ENCODE peak calls at places on chromosomes 1 and 21, in seven cellular contexts. One of them, this sample, is unnamed.

GRCh38 chr1:38062361-38063288 is 16.0 kb upstream of the POU3F1 start:
- DNase-seq in fibroblast of lung: no peak
- DNase-seq in Peyer's patch: no peak
- DNase-seq in GM13977: no peak
- DNase-seq in GM23338: no peak
- DNase-seq in body of pancreas: no peak
- DNase-seq in nephron progenitor cell: no peak
- DNase-seq in this sample: no peak

GRCh38 chr1:173798078-173798477 is 26.4 kb upstream of the DARS2 start:
- DNase-seq in fibroblast of lung: no peak
- DNase-seq in Peyer's patch: no peak
- DNase-seq in GM13977: no peak
- DNase-seq in GM23338: no peak
- DNase-seq in body of pancreas: no peak
- DNase-seq in nephron progenitor cell: no peak
- DNase-seq in this sample: no peak

GRCh38 chr1:175600721-175601440 is 142.5 kb downstream of the TNR start:
- DNase-seq in fibroblast of lung: no peak
- DNase-seq in Peyer's patch: peak; percentile 61
- DNase-seq in GM13977: peak; percentile 72
- DNase-seq in GM23338: no peak
- DNase-seq in body of pancreas: no peak
- DNase-seq in nephron progenitor cell: no peak
- DNase-seq in this sample: no peak

GRCh38 chr21:37784591-37785318 is 131.5 kb downstream of the KCNJ6 start:
- DNase-seq in fibroblast of lung: no peak
- DNase-seq in Peyer's patch: no peak
- DNase-seq in GM13977: no peak
- DNase-seq in GM23338: no peak
- DNase-seq in body of pancreas: no peak
- DNase-seq in nephron progenitor cell: no peak
- DNase-seq in this sample: peak; percentile 29

GRCh38 chr1:42815938-42816599 is 853 bp upstream of the ERMAP start:
- DNase-seq in fibroblast of lung: peak; percentile 11
- DNase-seq in Peyer's patch: no peak
- DNase-seq in GM13977: peak; percentile 18
- DNase-seq in GM23338: no peak
- DNase-seq in body of pancreas: no peak
- DNase-seq in nephron progenitor cell: no peak
- DNase-seq in this sample: peak; percentile 28

GRCh38 chr1:113146242-113147072 is 73.5 kb downstream of the LRIG2 start:
- DNase-seq in fibroblast of lung: no peak
- DNase-seq in Peyer's patch: no peak
- DNase-seq in GM13977: no peak
- DNase-seq in GM23338: no peak
- DNase-seq in body of pancreas: no peak
- DNase-seq in nephron progenitor cell: no peak
- DNase-seq in this sample: peak; percentile 70

GRCh38 chr1:112937495-112937894 is 18.5 kb downstream of the SLC16A1 start:
- DNase-seq in fibroblast of lung: no peak
- DNase-seq in Peyer's patch: no peak
- DNase-seq in GM13977: no peak
- DNase-seq in GM23338: peak; percentile 34
- DNase-seq in body of pancreas: no peak
- DNase-seq in nephron progenitor cell: no peak
- DNase-seq in this sample: no peak

GRCh38 chr21:29436143-29436542 is 137.4 kb downstream of the BACH1 start:
- DNase-seq in fibroblast of lung: peak; percentile 59
- DNase-seq in Peyer's patch: peak; percentile 29
- DNase-seq in GM13977: no peak
- DNase-seq in GM23338: peak; percentile 18
- DNase-seq in body of pancreas: no peak
- DNase-seq in nephron progenitor cell: no peak
- DNase-seq in this sample: no peak

GRCh38 chr1:30381671-30382365 is 341.6 kb downstream of the MATN1 start:
- DNase-seq in fibroblast of lung: no peak
- DNase-seq in Peyer's patch: no peak
- DNase-seq in GM13977: no peak
- DNase-seq in GM23338: no peak
- DNase-seq in body of pancreas: no peak
- DNase-seq in nephron progenitor cell: no peak
- DNase-seq in this sample: no peak

GRCh38 chr1:35452086-35452485 is 105.1 kb downstream of the KIAA0319L start:
- DNase-seq in fibroblast of lung: peak; percentile 93
- DNase-seq in Peyer's patch: no peak
- DNase-seq in GM13977: no peak
- DNase-seq in GM23338: peak; percentile 10
- DNase-seq in body of pancreas: no peak
- DNase-seq in nephron progenitor cell: no peak
- DNase-seq in this sample: peak; percentile 83
- TF ChIP-seq CTCF in fibroblast of lung: peak; percentile 11
- TF ChIP-seq CTCF in Peyer's patch: peak; percentile 10
- TF ChIP-seq CTCF in GM13977: no peak
- TF ChIP-seq CTCF in GM23338: no peak
- TF ChIP-seq CTCF in body of pancreas: peak; percentile 5
- TF ChIP-seq CTCF in nephron progenitor cell: no peak
- TF ChIP-seq CTCF in this sample: peak; percentile 34

DNA sequence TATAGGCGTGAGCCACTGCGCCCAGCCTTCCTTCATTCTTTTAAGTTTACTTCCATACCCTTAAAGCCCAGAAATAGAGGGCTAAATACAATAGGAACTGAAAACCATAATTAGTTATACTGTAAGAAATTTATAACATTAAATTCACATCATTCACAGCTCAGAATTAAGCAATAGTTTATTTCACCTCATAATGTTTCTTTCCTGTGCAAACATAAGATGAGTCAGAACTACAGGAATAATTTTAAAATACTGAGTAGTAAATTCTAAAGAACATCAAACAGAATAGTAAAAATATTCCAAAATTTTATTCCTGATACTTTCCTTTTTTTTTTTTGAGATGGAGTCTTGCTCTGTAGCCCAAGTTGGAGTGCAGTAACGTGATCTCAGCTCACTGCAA is 24.1 kb downstream of the POGZ start:
- DNase-seq in fibroblast of lung: peak; percentile 42
- DNase-seq in Peyer's patch: no peak
- DNase-seq in GM13977: no peak
- DNase-seq in GM23338: no peak
- DNase-seq in body of pancreas: no peak
- DNase-seq in nephron progenitor cell: no peak
- DNase-seq in this sample: no peak
- TF ChIP-seq CTCF in fibroblast of lung: no peak
- TF ChIP-seq CTCF in Peyer's patch: no peak
- TF ChIP-seq CTCF in GM13977: no peak
- TF ChIP-seq CTCF in GM23338: no peak
- TF ChIP-seq CTCF in body of pancreas: no peak
- TF ChIP-seq CTCF in nephron progenitor cell: no peak
- TF ChIP-seq CTCF in this sample: no peak

GRCh38 chr1:177351361-177352108 is 180.8 kb downstream of the BRINP2 start:
- DNase-seq in fibroblast of lung: peak; percentile 81
- DNase-seq in Peyer's patch: no peak
- DNase-seq in GM13977: no peak
- DNase-seq in GM23338: peak; percentile 39
- DNase-seq in body of pancreas: no peak
- DNase-seq in nephron progenitor cell: peak; percentile 64
- DNase-seq in this sample: peak; percentile 16

GRCh38 chr1:177360791-177361190 is 190.0 kb downstream of the BRINP2 start:
- DNase-seq in fibroblast of lung: no peak
- DNase-seq in Peyer's patch: no peak
- DNase-seq in GM13977: no peak
- DNase-seq in GM23338: no peak
- DNase-seq in body of pancreas: no peak
- DNase-seq in nephron progenitor cell: no peak
- DNase-seq in this sample: no peak

GRCh38 chr1:177354247-177354646 is 183.5 kb downstream of the BRINP2 start:
- DNase-seq in fibroblast of lung: no peak
- DNase-seq in Peyer's patch: no peak
- DNase-seq in GM13977: no peak
- DNase-seq in GM23338: no peak
- DNase-seq in body of pancreas: no peak
- DNase-seq in nephron progenitor cell: no peak
- DNase-seq in this sample: no peak

DNA sequence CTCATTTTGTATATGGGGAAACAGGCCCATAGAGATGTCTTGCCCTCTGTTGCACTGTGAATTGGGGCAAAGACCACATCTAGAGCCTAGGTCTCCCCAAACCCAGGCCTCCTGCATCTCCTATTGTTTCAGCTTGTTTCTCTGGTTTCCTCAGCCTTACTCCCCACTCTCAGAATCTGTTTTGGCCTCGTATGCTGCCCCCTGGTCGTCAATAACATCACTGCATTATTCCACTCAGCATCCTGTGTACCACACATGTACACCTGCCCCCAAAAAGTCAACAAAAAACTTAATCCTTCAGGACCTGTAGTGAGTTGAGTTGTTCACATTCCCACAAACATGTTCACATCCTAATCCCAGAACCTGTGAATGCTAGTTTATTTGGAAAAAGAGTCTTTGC is 184.8 kb downstream of the BRINP2 start:
- DNase-seq in fibroblast of lung: peak; percentile 47
- DNase-seq in Peyer's patch: no peak
- DNase-seq in GM13977: peak; percentile 11
- DNase-seq in GM23338: peak; percentile 53
- DNase-seq in body of pancreas: peak; percentile 13
- DNase-seq in nephron progenitor cell: peak; percentile 42
- DNase-seq in this sample: peak; percentile 52
- TF ChIP-seq CTCF in fibroblast of lung: peak; percentile 71
- TF ChIP-seq CTCF in Peyer's patch: peak; percentile 51
- TF ChIP-seq CTCF in GM13977: peak; percentile 34
- TF ChIP-seq CTCF in GM23338: peak; percentile 69
- TF ChIP-seq CTCF in body of pancreas: peak; percentile 51
- TF ChIP-seq CTCF in nephron progenitor cell: peak; percentile 58
- TF ChIP-seq CTCF in this sample: peak; percentile 70

GRCh38 chr1:93080424-93080823 is 1.3 kb downstream of the MTF2 start:
- DNase-seq in fibroblast of lung: peak; percentile 84
- DNase-seq in Peyer's patch: no peak
- DNase-seq in GM13977: peak; percentile 79
- DNase-seq in GM23338: peak; percentile 73
- DNase-seq in body of pancreas: no peak
- DNase-seq in nephron progenitor cell: no peak
- DNase-seq in this sample: peak; percentile 92
- TF ChIP-seq CTCF in fibroblast of lung: peak; percentile 61
- TF ChIP-seq CTCF in Peyer's patch: peak; percentile 85
- TF ChIP-seq CTCF in GM13977: peak; percentile 68
- TF ChIP-seq CTCF in GM23338: peak; percentile 35
- TF ChIP-seq CTCF in body of pancreas: peak; percentile 53
- TF ChIP-seq CTCF in nephron progenitor cell: no peak
- TF ChIP-seq CTCF in this sample: peak; percentile 60

DNA sequence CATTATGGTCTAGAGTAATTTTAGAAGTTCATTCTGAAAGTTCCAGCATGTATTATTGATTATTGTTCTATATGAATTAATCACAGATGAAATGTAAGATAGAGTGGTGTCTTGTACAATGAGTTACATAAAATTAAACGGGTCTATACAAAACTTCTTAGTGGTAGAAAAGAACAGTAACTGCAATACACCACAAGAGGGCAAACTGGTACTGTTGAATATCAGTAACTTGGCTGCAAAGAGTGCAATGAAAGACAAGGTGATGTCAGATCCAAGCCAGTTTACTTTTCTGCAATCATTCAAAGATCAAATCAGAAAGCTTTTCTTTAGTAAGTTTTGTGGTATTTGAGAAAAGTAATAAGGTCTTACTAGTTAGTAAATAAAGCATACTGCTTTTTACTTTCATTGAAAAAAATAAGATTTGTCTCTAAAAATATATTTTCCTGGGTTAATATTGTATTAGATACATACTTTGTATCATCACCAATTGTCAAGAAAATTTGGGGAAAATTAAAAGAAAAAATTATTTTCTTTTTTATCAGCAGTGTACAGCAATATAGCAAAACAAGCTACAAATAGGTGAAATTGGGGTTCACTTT is 66.4 kb upstream of the BTG3 start:
- DNase-seq in fibroblast of lung: peak; percentile 83
- DNase-seq in Peyer's patch: no peak
- DNase-seq in GM13977: peak; percentile 69
- DNase-seq in GM23338: peak; percentile 76
- DNase-seq in body of pancreas: no peak
- DNase-seq in nephron progenitor cell: no peak
- DNase-seq in this sample: peak; percentile 91
- TF ChIP-seq CTCF in fibroblast of lung: peak; percentile 76
- TF ChIP-seq CTCF in Peyer's patch: peak; percentile 94
- TF ChIP-seq CTCF in GM13977: peak; percentile 79
- TF ChIP-seq CTCF in GM23338: peak; percentile 79
- TF ChIP-seq CTCF in body of pancreas: peak; percentile 89
- TF ChIP-seq CTCF in nephron progenitor cell: peak; percentile 83
- TF ChIP-seq CTCF in this sample: peak; percentile 79

GRCh38 chr1:234111458-234112142 is 207.1 kb downstream of the SLC35F3 start:
- DNase-seq in fibroblast of lung: peak; percentile 2
- DNase-seq in Peyer's patch: no peak
- DNase-seq in GM13977: no peak
- DNase-seq in GM23338: peak; percentile 87
- DNase-seq in body of pancreas: peak; percentile 11
- DNase-seq in nephron progenitor cell: peak; percentile 63
- DNase-seq in this sample: peak; percentile 10
- TF ChIP-seq CTCF in fibroblast of lung: no peak
- TF ChIP-seq CTCF in Peyer's patch: no peak
- TF ChIP-seq CTCF in GM13977: peak; percentile 23
- TF ChIP-seq CTCF in GM23338: peak; percentile 89
- TF ChIP-seq CTCF in body of pancreas: no peak
- TF ChIP-seq CTCF in nephron progenitor cell: peak; percentile 36
- TF ChIP-seq CTCF in this sample: no peak

GRCh38 chr21:44301961-44302406 is 2.1 kb downstream of the PFKL start:
- DNase-seq in fibroblast of lung: no peak
- DNase-seq in Peyer's patch: no peak
- DNase-seq in GM13977: no peak
- DNase-seq in GM23338: no peak
- DNase-seq in body of pancreas: no peak
- DNase-seq in nephron progenitor cell: no peak
- DNase-seq in this sample: no peak
- TF ChIP-seq CTCF in fibroblast of lung: no peak
- TF ChIP-seq CTCF in Peyer's patch: peak; percentile 54
- TF ChIP-seq CTCF in GM13977: no peak
- TF ChIP-seq CTCF in GM23338: no peak
- TF ChIP-seq CTCF in body of pancreas: peak; percentile 15
- TF ChIP-seq CTCF in nephron progenitor cell: no peak
- TF ChIP-seq CTCF in this sample: no peak